ENCODE peak calls at places on chromosome 6, in six cellular contexts. One of them, this sample, is unnamed.

GRCh38 chr6:105675715-105676397 is 273.0 kb upstream of the PREP start:
- DNase-seq in H1: no peak
- DNase-seq in K562: no peak
- DNase-seq in HepG2: no peak
- DNase-seq in SK-N-SH: peak
- DNase-seq in GM12878: no peak
- DNase-seq in this sample: peak

GRCh38 chr6:77373955-77374354 is 89.3 kb downstream of the HTR1B start:
- DNase-seq in H1: no peak
- DNase-seq in K562: no peak
- DNase-seq in HepG2: no peak
- DNase-seq in SK-N-SH: no peak
- DNase-seq in GM12878: no peak
- DNase-seq in this sample: no peak

GRCh38 chr6:6246539-6246938 is 73.9 kb downstream of the F13A1 start:
- DNase-seq in H1: no peak
- DNase-seq in K562: no peak
- DNase-seq in HepG2: no peak
- DNase-seq in SK-N-SH: no peak
- DNase-seq in GM12878: peak
- DNase-seq in this sample: no peak

GRCh38 chr6:98931710-98932109 is 16.0 kb downstream of the FBXL4 start:
- DNase-seq in H1: no peak
- DNase-seq in K562: no peak
- DNase-seq in HepG2: no peak
- DNase-seq in SK-N-SH: no peak
- DNase-seq in GM12878: no peak
- DNase-seq in this sample: no peak

GRCh38 chr6:163014736-163015135 is 287.0 kb downstream of the PACRG start:
- DNase-seq in H1: no peak
- DNase-seq in K562: no peak
- DNase-seq in HepG2: no peak
- DNase-seq in SK-N-SH: no peak
- DNase-seq in GM12878: no peak
- DNase-seq in this sample: no peak

GRCh38 chr6:134446901-134447300 is 129.0 kb upstream of the SGK1 start:
- DNase-seq in H1: no peak
- DNase-seq in K562: no peak
- DNase-seq in HepG2: no peak
- DNase-seq in SK-N-SH: no peak
- DNase-seq in GM12878: no peak
- DNase-seq in this sample: no peak

GRCh38 chr6:16918586-16918985 is 157.3 kb upstream of the ATXN1 start:
- DNase-seq in H1: no peak
- DNase-seq in K562: peak
- DNase-seq in HepG2: no peak
- DNase-seq in SK-N-SH: no peak
- DNase-seq in GM12878: no peak
- DNase-seq in this sample: no peak

GRCh38 chr6:3884007-3884745 is 35.0 kb downstream of the FAM50B start:
- DNase-seq in H1: no peak
- DNase-seq in K562: no peak
- DNase-seq in HepG2: no peak
- DNase-seq in SK-N-SH: no peak
- DNase-seq in GM12878: no peak
- DNase-seq in this sample: peak

GRCh38 chr6:21327326-21328140 is 266.0 kb upstream of the SOX4 start:
- DNase-seq in H1: peak
- DNase-seq in K562: no peak
- DNase-seq in HepG2: no peak
- DNase-seq in SK-N-SH: no peak
- DNase-seq in GM12878: no peak
- DNase-seq in this sample: no peak

DNA sequence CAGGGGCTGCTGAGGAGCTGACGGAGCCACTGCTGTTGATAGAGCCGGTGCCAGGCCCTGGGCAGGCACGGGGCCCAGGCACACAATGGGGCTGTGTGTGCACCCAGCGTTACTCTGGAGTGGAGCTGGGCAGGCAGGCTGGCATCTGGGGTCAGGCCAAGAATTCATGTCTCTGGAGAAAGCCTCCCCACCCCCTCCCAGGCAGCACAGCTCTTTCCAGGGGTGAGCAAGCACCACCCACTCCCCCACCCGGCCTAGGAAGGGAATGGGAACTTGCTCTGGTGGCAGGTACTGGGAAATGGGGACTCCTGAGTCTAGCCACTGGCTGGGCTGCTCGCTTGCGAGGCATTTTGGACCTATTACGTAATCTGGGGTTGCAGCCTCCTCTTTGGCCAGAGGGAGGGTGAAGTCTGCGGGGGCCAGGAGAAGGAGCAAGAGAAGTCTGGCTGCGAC is 22.7 kb downstream of the TFEB start:
- DNase-seq in H1: no peak
- DNase-seq in K562: no peak
- DNase-seq in HepG2: no peak
- DNase-seq in SK-N-SH: no peak
- DNase-seq in GM12878: no peak
- DNase-seq in this sample: peak
- TF ChIP-seq CHD2 in H1: no peak
- TF ChIP-seq CHD2 in K562: no peak
- TF ChIP-seq CHD2 in HepG2: no peak
- TF ChIP-seq CHD2 in SK-N-SH: no peak
- TF ChIP-seq CHD2 in GM12878: no peak
- TF ChIP-seq CHD2 in this sample: no peak

DNA sequence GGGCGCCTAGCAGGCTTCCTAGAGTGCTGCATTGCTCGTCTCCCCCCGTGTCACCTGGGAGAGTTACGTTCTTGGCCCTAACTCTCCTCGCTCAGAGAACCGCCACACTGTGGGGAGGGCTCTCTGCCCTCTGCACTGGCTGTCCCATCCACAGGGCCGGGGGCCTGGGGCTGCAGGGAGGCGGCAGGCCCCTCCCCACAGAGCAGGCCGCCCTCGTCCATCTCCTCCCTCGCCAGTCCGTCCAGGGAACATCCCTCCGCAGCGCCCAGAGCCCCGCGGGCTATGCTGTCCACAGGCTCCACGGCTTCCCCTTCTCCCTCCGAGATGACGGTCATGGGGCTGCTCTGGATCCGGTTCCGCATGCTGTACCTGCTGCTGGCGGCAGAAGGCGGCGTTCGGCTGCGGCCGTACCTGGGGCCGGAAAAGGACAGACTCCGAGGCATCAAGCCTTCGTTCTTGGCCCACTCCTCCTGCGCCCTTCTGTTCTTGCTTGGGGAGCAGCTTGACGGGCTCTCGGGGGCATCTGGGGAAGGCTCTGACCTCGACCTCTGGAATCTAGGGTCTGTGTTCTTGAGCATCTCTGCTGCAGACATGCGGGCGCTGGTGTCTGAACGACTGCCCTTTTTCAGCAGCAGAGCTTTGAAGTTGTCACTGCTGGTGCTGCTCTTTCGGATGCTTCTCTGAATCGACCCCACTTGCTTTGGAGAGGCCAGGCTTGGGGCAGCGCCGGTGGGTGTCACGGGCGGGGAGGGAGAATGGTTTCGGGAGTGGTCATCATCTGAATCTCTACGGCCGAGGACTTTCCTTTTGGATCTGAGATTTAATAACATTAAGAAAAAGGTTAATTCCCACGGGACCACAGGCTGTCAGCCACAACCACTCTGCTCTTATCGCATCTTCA is 20.2 kb downstream of the HEBP2 start:
- DNase-seq in H1: no peak
- DNase-seq in K562: peak
- DNase-seq in HepG2: no peak
- DNase-seq in SK-N-SH: peak
- DNase-seq in GM12878: no peak
- DNase-seq in this sample: no peak
- TF ChIP-seq CHD2 in H1: no peak
- TF ChIP-seq CHD2 in K562: no peak
- TF ChIP-seq CHD2 in HepG2: no peak
- TF ChIP-seq CHD2 in SK-N-SH: no peak
- TF ChIP-seq CHD2 in GM12878: no peak
- TF ChIP-seq CHD2 in this sample: no peak

DNA sequence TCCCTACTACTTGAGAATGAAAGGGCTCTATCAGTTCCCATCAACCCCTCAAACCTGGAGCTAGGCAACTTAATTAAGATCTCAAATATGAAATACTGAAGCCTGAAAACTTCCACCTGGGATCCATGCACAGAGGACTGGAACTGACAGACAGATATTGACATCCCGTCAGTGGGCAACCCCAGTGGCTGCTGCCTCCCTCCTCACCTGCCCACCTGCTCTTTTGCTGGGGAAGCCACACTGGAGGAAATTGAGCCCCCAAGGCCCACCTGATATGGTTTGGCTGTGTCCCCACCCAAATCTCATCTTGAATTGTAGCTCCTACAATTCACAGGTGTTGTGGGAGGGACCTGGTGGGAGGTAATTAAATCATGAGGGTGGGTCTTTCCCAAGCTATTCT is 192.8 kb downstream of the LRFN2 start:
- DNase-seq in H1: no peak
- DNase-seq in K562: no peak
- DNase-seq in HepG2: no peak
- DNase-seq in SK-N-SH: no peak
- DNase-seq in GM12878: no peak
- DNase-seq in this sample: no peak
- TF ChIP-seq CHD2 in H1: no peak
- TF ChIP-seq CHD2 in K562: no peak
- TF ChIP-seq CHD2 in HepG2: no peak
- TF ChIP-seq CHD2 in SK-N-SH: no peak
- TF ChIP-seq CHD2 in GM12878: no peak
- TF ChIP-seq CHD2 in this sample: no peak

GRCh38 chr6:149259753-149260152 is 57.8 kb upstream of the TAB2 start:
- DNase-seq in H1: no peak
- DNase-seq in K562: no peak
- DNase-seq in HepG2: no peak
- DNase-seq in SK-N-SH: no peak
- DNase-seq in GM12878: no peak
- DNase-seq in this sample: no peak
- TF ChIP-seq CHD2 in H1: no peak
- TF ChIP-seq CHD2 in K562: no peak
- TF ChIP-seq CHD2 in HepG2: no peak
- TF ChIP-seq CHD2 in SK-N-SH: no peak
- TF ChIP-seq CHD2 in GM12878: no peak
- TF ChIP-seq CHD2 in this sample: no peak

This sample was measured in A549.